ENCODE peak calls at places on chromosomes 4 and X, in four cellular contexts. H is GM12865, B is left lung, T is GM12864. O is an unnamed sample.

GRCh38 chr4:72886602-72887001 is 182.9 kb downstream of the COX18 start:
- DNase-seq in H (no peak), B (no peak), T (no peak), O (no peak)

GRCh38 chr4:70895846-70896435 is 6.2 kb upstream of the MOB1B start:
- DNase-seq in H (no peak), B (no peak), T (no peak), O (no peak)

GRCh38 chr4:15451181-15451865 is 18.4 kb upstream of the CC2D2A start:
- DNase-seq in H (no peak), B (no peak), T (no peak), O (no peak)

GRCh38 chr4:1011022-1011694 is at the start of gene FGFRL1:
- DNase-seq in H (peak; percentile 89), B (peak; percentile 93), T (no peak), O (peak; percentile 94)

GRCh38 chrX:24081661-24082154 is 27.0 kb downstream of the EIF2S3 start:
- DNase-seq in H (peak; percentile 75), B (peak; percentile 45), T (peak; percentile 24), O (peak; percentile 64)

GRCh38 chr4:106875340-106875739 is 160.8 kb downstream of the DKK2 start:
- DNase-seq in H (peak; percentile 5), B (no peak), T (no peak), O (no peak)

GRCh38 chr4:173014113-173014558 is 154.5 kb upstream of the GALNT7 start:
- DNase-seq in H (no peak), B (no peak), T (no peak), O (no peak)

GRCh38 chr4:38233727-38234478 is 273.7 kb downstream of the PTTG2 start:
- DNase-seq in H (no peak), B (peak; percentile 70), T (no peak), O (no peak)

GRCh38 chr4:159677521-159677920 is 574.6 kb downstream of the RAPGEF2 start:
- DNase-seq in H (no peak), B (no peak), T (no peak), O (no peak)

GRCh38 chrX:56309881-56310280 is 77.7 kb downstream of the KLF8 start:
- DNase-seq in H (no peak), B (no peak), T (no peak), O (no peak)

GRCh38 chrX:12789976-12790375 is 1.2 kb upstream of the PRPS2 start:
- DNase-seq in H (no peak), B (no peak), T (no peak), O (no peak)

GRCh38 chr4:112968456-112969159 is 80.8 kb upstream of the ANK2 start:
- DNase-seq in H (no peak), B (no peak), T (no peak), O (no peak)

GRCh38 chr4:26792639-26793038 is 68.0 kb upstream of the STIM2 start:
- DNase-seq in H (no peak), B (no peak), T (no peak), O (no peak)

GRCh38 chr4:142324572-142324971 is 521.5 kb downstream of the INPP4B start:
- DNase-seq in H (peak; percentile 71), B (no peak), T (no peak), O (no peak)

GRCh38 chr4:180674629-180675367 is 1568.4 kb upstream of the TENM3 start:
- DNase-seq in H (no peak), B (no peak), T (no peak), O (no peak)

GRCh38 chr4:114839986-114840385 is 241.4 kb downstream of the UGT8 start:
- DNase-seq in H (no peak), B (no peak), T (no peak), O (no peak)

GRCh38 chrX:44143061-44143602 is 169.9 kb upstream of the NDP start:
- DNase-seq in H (no peak), B (no peak), T (no peak), O (no peak)

GRCh38 chr4:38905657-38906398 is 38.2 kb downstream of the FAM114A1 start:
- DNase-seq in H (no peak), B (no peak), T (no peak), O (no peak)

GRCh38 chr4:102438873-102439614 is 62.1 kb upstream of the NFKB1 start:
- DNase-seq in H (no peak), B (no peak), T (no peak), O (no peak)

GRCh38 chr4:181517521-181517920 is 725.7 kb upstream of the TENM3 start:
- DNase-seq in H (no peak), B (no peak), T (no peak), O (no peak)

GRCh38 chrX:70481424-70481823 is 36.8 kb downstream of the DLG3 start:
- DNase-seq in H (no peak), B (no peak), T (no peak), O (no peak)

GRCh38 chr4:17168571-17168970 is 270.1 kb upstream of the LDB2 start:
- DNase-seq in H (peak; percentile 11), B (no peak), T (no peak), O (no peak)

GRCh38 chr4:184402740-184403383 is 71.5 kb downstream of the IRF2 start:
- DNase-seq in H (peak; percentile 49), B (no peak), T (no peak), O (no peak)

GRCh38 chr4:56238251-56238650 is 149.0 kb downstream of the AASDH start:
- DNase-seq in H (no peak), B (no peak), T (no peak), O (no peak)

GRCh38 chr4:99572527-99573240 is 1.9 kb upstream of the MTTP start:
- DNase-seq in H (no peak), B (no peak), T (no peak), O (no peak)

GRCh38 chr4:135564090-135564489 is 1362.5 kb upstream of the PABPC4L start:
- DNase-seq in H (no peak), B (no peak), T (no peak), O (no peak)

GRCh38 chr4:20337261-20337664 is 85.6 kb downstream of the SLIT2 start:
- DNase-seq in H (no peak), B (no peak), T (no peak), O (no peak)

GRCh38 chr4:160351018-160351417 is 1248.1 kb downstream of the RAPGEF2 start:
- DNase-seq in H (no peak), B (no peak), T (no peak), O (no peak)

GRCh38 chrX:128676651-128677050 is 624.4 kb upstream of the ACTRT1 start:
- DNase-seq in H (no peak), B (no peak), T (no peak), O (no peak)

GRCh38 chrX:9227276-9227675 is 193.3 kb upstream of the FAM9B start:
- DNase-seq in H (no peak), B (no peak), T (no peak), O (no peak)

GRCh38 chr4:140691369-140691768 is 64.8 kb downstream of the TBC1D9 start:
- DNase-seq in H (no peak), B (no peak), T (no peak), O (no peak)

GRCh38 chr4:184066584-184067300 is 150.9 kb downstream of the ENPP6 start:
- DNase-seq in H (no peak), B (no peak), T (no peak), O (peak; percentile 41)

GRCh38 chrX:16839852-16840460 is 30.2 kb downstream of the RBBP7 start:
- DNase-seq in H (no peak), B (no peak), T (no peak), O (no peak)

DNA sequence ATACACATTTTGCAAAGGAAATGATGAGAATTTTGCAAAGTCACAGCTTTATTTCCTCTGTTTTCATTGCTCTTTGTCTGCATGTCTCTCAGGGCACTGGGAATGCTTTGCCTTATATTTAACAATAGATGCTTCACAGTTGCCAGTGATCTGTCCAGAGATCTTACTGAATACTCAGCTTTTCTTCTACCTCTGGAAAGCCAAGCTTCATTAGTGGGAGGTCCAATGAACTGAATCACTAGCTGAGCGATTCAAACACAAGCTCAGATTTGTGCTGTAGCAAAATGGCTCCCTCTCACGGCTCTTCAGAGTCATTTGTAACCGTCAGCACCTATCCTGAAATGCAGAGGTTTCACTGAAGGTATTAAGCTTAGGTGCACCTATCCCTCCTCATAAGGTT is 138.9 kb downstream of the DCLK2 start:
- DNase-seq in H (peak; percentile 22), B (no peak), T (no peak), O (peak; percentile 16)
- TF ChIP-seq CTCF in H (peak; percentile 2), B (no peak), T (no peak), O (no peak)

DNA sequence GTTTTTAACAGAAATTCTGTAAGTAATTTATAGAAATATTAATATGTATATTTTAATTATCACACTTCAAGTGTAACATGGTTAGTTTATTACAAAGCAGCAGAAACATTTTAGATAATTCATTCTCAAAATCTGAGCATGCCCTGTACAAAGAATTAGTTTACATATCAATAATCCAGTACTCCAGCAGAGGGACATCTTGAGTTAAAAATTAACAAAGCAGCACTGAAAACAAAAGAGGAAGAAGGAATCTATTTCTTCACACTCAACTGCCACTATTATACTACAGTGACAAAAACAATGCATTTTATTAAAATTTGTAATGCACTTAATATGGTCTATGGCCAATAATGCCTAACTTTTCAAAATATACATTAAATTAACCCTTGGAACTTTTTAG is 179.1 kb upstream of the KLHL4 start:
- DNase-seq in H (no peak), B (no peak), T (no peak), O (no peak)
- TF ChIP-seq CTCF in H (no peak), B (peak; percentile 33), T (no peak), O (no peak)

GRCh38 chr4:53776141-53776540 is 184.9 kb upstream of the LNX1 start:
- DNase-seq in H (no peak), B (no peak), T (no peak), O (no peak)
- TF ChIP-seq CTCF in H (no peak), B (no peak), T (no peak), O (no peak)

GRCh38 chrX:30814978-30815377 is 74.1 kb downstream of the TAB3 start:
- DNase-seq in H (no peak), B (no peak), T (no peak), O (no peak)

GRCh38 chrX:30816079-30816478 is 73.0 kb downstream of the TAB3 start:
- DNase-seq in H (no peak), B (no peak), T (no peak), O (no peak)

DNA sequence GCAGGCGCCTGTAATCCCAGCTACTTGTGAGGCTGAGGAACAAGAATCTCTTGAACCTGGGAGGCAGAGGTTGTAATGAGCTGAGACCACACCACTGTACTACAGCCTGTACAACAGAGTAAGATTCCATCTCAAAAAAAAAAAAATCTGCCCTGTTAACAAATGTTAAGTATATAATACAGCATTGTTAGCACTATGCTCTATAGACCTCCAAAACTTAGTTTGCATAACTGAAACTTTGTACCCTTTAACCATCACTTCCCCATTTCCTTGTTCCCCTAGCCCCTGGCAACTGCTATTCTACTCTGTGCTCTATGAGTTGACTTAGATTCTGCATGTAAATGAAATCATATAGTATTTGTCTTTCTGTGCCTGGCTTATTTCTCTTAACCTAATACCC is 76.7 kb downstream of the TAB3 start:
- DNase-seq in H (peak; percentile 17), B (no peak), T (no peak), O (no peak)
- TF ChIP-seq CTCF in H (no peak), B (no peak), T (no peak), O (no peak)

O was measured in body of pancreas.